ENCODE peak calls at places on chromosomes 6 and 20, in eight cellular contexts. I is iPS DF 6.9; O is mesothelial cell of epicardium; S is stimulated activated CD4-positive, alpha-beta T cell treated with anti-CD3 and anti-CD28 coated beads, Interleukin-1b, Interleukin-23, amount 100 ng/mL, for 1 hour; X is H9; W is ELR; B is RWPE1; K is activated CD4-positive, alpha-beta T cell treated with anti-CD3 and anti-CD28 coated beads for 24 hours. R is an unnamed sample.

GRCh38 chr6:137579612-137580011 is 85.4 kb upstream of the OLIG3 start:
- DNase-seq in I (no peak), O (no peak), S (no peak), X (no peak), W (no peak), B (no peak), K (no peak), R (no peak)

GRCh38 chr6:90231798-90232197 is 64.8 kb downstream of the BACH2 start:
- DNase-seq in I (no peak), O (no peak), S (no peak), X (no peak), W (no peak), B (no peak), K (no peak), R (no peak)

GRCh38 chr20:45611054-45611453 is 18.5 kb upstream of the WFDC10A start:
- DNase-seq in I (no peak), O (no peak), S (no peak), X (no peak), W (peak), B (peak), K (peak), R (no peak)

GRCh38 chr6:38034269-38034914 is 214.9 kb downstream of the ZFAND3 start:
- DNase-seq in I (no peak), O (no peak), S (no peak), X (no peak), W (peak), B (no peak), K (no peak), R (no peak)

GRCh38 chr6:35096129-35096852 is 44.8 kb downstream of the TCP11 start:
- DNase-seq in I (no peak), O (no peak), S (no peak), X (no peak), W (peak), B (peak), K (no peak), R (no peak)

GRCh38 chr20:53826597-53827291 is 233.1 kb upstream of the ZNF217 start:
- DNase-seq in I (no peak), O (no peak), S (no peak), X (no peak), W (no peak), B (no peak), K (no peak), R (no peak)

GRCh38 chr6:158003910-158004695 is 22.4 kb downstream of the SYNJ2 start:
- DNase-seq in I (no peak), O (no peak), S (no peak), X (no peak), W (no peak), B (no peak), K (no peak), R (no peak)

GRCh38 chr6:159760602-159761057 is 1.2 kb upstream of the ACAT2 start:
- DNase-seq in I (peak), O (no peak), S (no peak), X (peak), W (peak), B (peak), K (no peak), R (no peak)

GRCh38 chr20:10710995-10711775 is 37.4 kb upstream of the JAG1 start:
- DNase-seq in I (no peak), O (no peak), S (no peak), X (no peak), W (no peak), B (no peak), K (no peak), R (no peak)

GRCh38 chr6:38933426-38933825 is 115.2 kb upstream of the GLP1R start:
- DNase-seq in I (no peak), O (no peak), S (no peak), X (no peak), W (peak), B (peak), K (no peak), R (no peak)

GRCh38 chr20:62622877-62623487 is 19.3 kb upstream of the SLCO4A1 start:
- DNase-seq in I (no peak), O (no peak), S (no peak), X (no peak), W (no peak), B (no peak), K (no peak), R (no peak)

GRCh38 chr6:156379946-156380707 is 397.1 kb upstream of the ARID1B start:
- DNase-seq in I (no peak), O (no peak), S (no peak), X (no peak), W (peak), B (no peak), K (no peak), R (no peak)

GRCh38 chr20:64080813-64081619 is 1.1 kb downstream of the OPRL1 start:
- DNase-seq in I (no peak), O (no peak), S (no peak), X (no peak), W (no peak), B (no peak), K (no peak), R (no peak)

GRCh38 chr20:6838181-6838826 is 70.8 kb downstream of the BMP2 start:
- DNase-seq in I (no peak), O (no peak), S (no peak), X (no peak), W (no peak), B (peak), K (no peak), R (no peak)

GRCh38 chr6:160010067-160010466 is 41.2 kb downstream of the IGF2R start:
- DNase-seq in I (no peak), O (no peak), S (no peak), X (no peak), W (peak), B (no peak), K (no peak), R (no peak)

GRCh38 chr20:57587278-57587988 is 26.5 kb downstream of the PCK1 start:
- DNase-seq in I (no peak), O (no peak), S (no peak), X (no peak), W (no peak), B (no peak), K (no peak), R (no peak)

GRCh38 chr6:2468601-2468955 is 223.2 kb upstream of the GMDS start:
- DNase-seq in I (no peak), O (no peak), S (no peak), X (no peak), W (no peak), B (no peak), K (no peak), R (no peak)

GRCh38 chr20:49821850-49822249 is 9.2 kb downstream of the SLC9A8 start:
- DNase-seq in I (no peak), O (no peak), S (no peak), X (no peak), W (peak), B (no peak), K (no peak), R (no peak)

GRCh38 chr6:166600932-166601331 is 14.5 kb upstream of the RAMACL start:
- DNase-seq in I (no peak), O (no peak), S (no peak), X (no peak), W (no peak), B (no peak), K (no peak), R (no peak)

GRCh38 chr6:3530515-3530914 is 73.7 kb upstream of the SLC22A23 start:
- DNase-seq in I (no peak), O (no peak), S (no peak), X (no peak), W (no peak), B (no peak), K (no peak), R (no peak)

GRCh38 chr20:58515240-58516212 is at the start of gene APCDD1L:
- DNase-seq in I (no peak), O (no peak), S (no peak), X (peak), W (peak), B (peak), K (no peak), R (no peak)

GRCh38 chr6:80767808-80768207 is 661.3 kb downstream of the BCKDHB start:
- DNase-seq in I (no peak), O (no peak), S (no peak), X (peak), W (peak), B (peak), K (no peak), R (no peak)

GRCh38 chr6:155103816-155104366 is 108.8 kb downstream of the TIAM2 start:
- DNase-seq in I (no peak), O (no peak), S (no peak), X (no peak), W (peak), B (no peak), K (no peak), R (no peak)

GRCh38 chr6:158744986-158745430 is 74.2 kb downstream of the EZR start:
- DNase-seq in I (no peak), O (no peak), S (no peak), X (no peak), W (no peak), B (no peak), K (no peak), R (no peak)

GRCh38 chr20:21294755-21295154 is 8.4 kb upstream of the XRN2 start:
- DNase-seq in I (no peak), O (no peak), S (no peak), X (no peak), W (no peak), B (no peak), K (no peak), R (no peak)

GRCh38 chr20:57393321-57394086 is 2.3 kb downstream of the RBM38 start:
- DNase-seq in I (no peak), O (no peak), S (no peak), X (no peak), W (no peak), B (no peak), K (no peak), R (no peak)

GRCh38 chr20:19864130-19864529 is 106.1 kb downstream of the RIN2 start:
- DNase-seq in I (no peak), O (no peak), S (no peak), X (no peak), W (no peak), B (no peak), K (no peak), R (no peak)

GRCh38 chr20:51573576-51574243 is 31.2 kb upstream of the NFATC2 start:
- DNase-seq in I (no peak), O (no peak), S (no peak), X (no peak), W (no peak), B (no peak), K (no peak), R (no peak)

GRCh38 chr6:79441222-79441621 is 96.0 kb downstream of the LCA5 start:
- DNase-seq in I (no peak), O (no peak), S (no peak), X (no peak), W (no peak), B (no peak), K (no peak), R (no peak)

GRCh38 chr6:32355018-32355417 is 16.7 kb downstream of the TSBP1 start:
- DNase-seq in I (no peak), O (no peak), S (no peak), X (no peak), W (no peak), B (no peak), K (no peak), R (no peak)

R was measured in hippocampal formation.